ENCODE peak calls at places on chromosomes 6 and 20, in four cellular contexts. R, Y, T and A are unnamed samples.

GRCh38 chr6:11328613-11329247 is 96.3 kb upstream of the NEDD9 start:
- DNase-seq in T (no peak), R (no peak), Y (no peak), A (no peak)

GRCh38 chr6:34201455-34202098 is 35.1 kb upstream of the HMGA1 start:
- DNase-seq in T (no peak), Y (no peak), R (no peak), A (no peak)

GRCh38 chr6:157867155-157867559 is 44.1 kb downstream of the SNX9 start:
- DNase-seq in T (no peak), Y (no peak), R (no peak), A (no peak)

GRCh38 chr20:26208296-26209091 is 511.8 kb upstream of the ZNF337 start:
- DNase-seq in Y (peak), T (peak), R (no peak), A (no peak)

GRCh38 chr6:14467591-14467990 is 350.0 kb downstream of the CD83 start:
- DNase-seq in R (no peak), T (no peak), Y (no peak), A (no peak)

GRCh38 chr6:150149146-150149545 is 6.3 kb downstream of the PPP1R14C start:
- DNase-seq in R (no peak), T (no peak), Y (no peak), A (no peak)

GRCh38 chr6:36911946-36912555 is 26.3 kb downstream of the C6orf89 start:
- DNase-seq in R (no peak), T (no peak), Y (no peak), A (no peak)

GRCh38 chr20:13455713-13456112 is 183.0 kb downstream of the TASP1 start:
- DNase-seq in Y (no peak), R (no peak), T (no peak), A (no peak)

GRCh38 chr6:33609444-33610034 is 11.6 kb upstream of the ITPR3 start:
- DNase-seq in R (no peak), T (no peak), Y (no peak), A (no peak)

GRCh38 chr6:152271681-152272464 is 365.3 kb downstream of the SYNE1 start:
- DNase-seq in R (no peak), Y (no peak), T (no peak), A (no peak)

GRCh38 chr6:116011520-116011919 is 49.2 kb downstream of the FRK start:
- DNase-seq in Y (no peak), T (no peak), R (peak), A (peak)

GRCh38 chr6:130933712-130934200 is 106.5 kb downstream of the SMLR1 start:
- DNase-seq in R (no peak), Y (no peak), T (no peak), A (peak)

GRCh38 chr6:54011277-54011648 is 100.0 kb upstream of the MLIP start:
- DNase-seq in R (no peak), Y (no peak), T (no peak), A (no peak)

GRCh38 chr6:139567095-139567494 is 192.6 kb upstream of the CITED2 start:
- DNase-seq in R (no peak), T (no peak), Y (no peak), A (no peak)

GRCh38 chr6:145209312-145209711 is 526.0 kb downstream of the EPM2A start:
- DNase-seq in T (no peak), R (no peak), Y (no peak), A (no peak)

GRCh38 chr6:44976677-44977405 is 351.3 kb upstream of the RUNX2 start:
- DNase-seq in T (no peak), R (no peak), Y (no peak), A (no peak)

GRCh38 chr6:2862712-2863174 is 21.1 kb upstream of the SERPINB1 start:
- DNase-seq in Y (peak), R (no peak), T (no peak), A (no peak)

GRCh38 chr6:73672290-73672689 is 18.5 kb upstream of the SLC17A5 start:
- DNase-seq in Y (no peak), T (no peak), R (no peak), A (no peak)

GRCh38 chr20:59084041-59084841 is 41.7 kb upstream of the PRELID3B start:
- DNase-seq in Y (no peak), R (no peak), T (no peak), A (no peak)

GRCh38 chr20:47620808-47621805 is 119.4 kb downstream of the NCOA3 start:
- DNase-seq in T (no peak), Y (peak), R (peak), A (peak)

GRCh38 chr6:31450736-31451135 is 47.2 kb upstream of the MICB start:
- DNase-seq in R (no peak), T (no peak), Y (no peak), A (no peak)
- TF ChIP-seq CTCF in R (no peak), T (no peak), Y (no peak), A (no peak)

DNA sequence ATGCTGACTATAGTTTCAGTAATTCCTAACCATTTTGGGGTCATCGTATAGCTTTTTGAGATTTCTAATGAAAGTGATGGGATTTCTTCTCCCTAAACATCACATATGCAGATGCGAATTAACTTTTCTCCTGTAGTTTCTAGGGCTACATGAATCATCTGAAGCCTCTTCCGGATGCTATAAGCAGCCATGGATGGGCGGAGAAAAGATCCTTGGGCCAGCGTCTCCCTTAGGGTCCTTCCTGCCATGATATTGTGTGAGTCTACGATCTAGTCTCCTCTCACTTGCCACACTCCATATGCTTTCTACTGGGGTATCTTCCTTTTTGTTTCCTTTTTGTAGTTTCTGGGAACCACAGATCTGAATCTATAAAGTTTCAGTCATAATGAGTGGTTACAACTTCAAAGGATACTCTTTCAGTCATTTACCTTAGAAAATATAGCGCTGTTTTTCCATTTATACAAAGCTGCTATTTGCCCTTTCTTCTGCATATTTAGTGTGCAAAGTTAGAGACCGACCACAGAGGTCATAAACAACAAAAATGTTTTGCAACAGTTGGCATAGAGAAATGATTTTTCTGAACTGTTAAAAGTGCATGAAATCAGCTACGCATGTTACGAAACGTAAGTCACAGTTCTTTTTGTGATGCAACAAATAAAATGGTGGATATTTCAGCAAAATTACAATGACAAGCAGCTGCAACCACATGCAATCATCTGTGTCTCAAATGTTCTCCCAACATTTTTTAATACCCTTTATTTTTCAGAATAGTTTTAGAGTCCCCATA is 396.2 kb upstream of the SLC35B3 start:
- DNase-seq in R (no peak), Y (no peak), T (no peak), A (no peak)
- TF ChIP-seq CTCF in R (no peak), Y (no peak), T (no peak), A (no peak)

GRCh38 chr6:90611543-90611864 is 24.6 kb upstream of the MAP3K7 start:
- DNase-seq in R (no peak), T (no peak), Y (no peak), A (no peak)
- TF ChIP-seq CTCF in R (no peak), T (no peak), Y (no peak), A (no peak)

DNA sequence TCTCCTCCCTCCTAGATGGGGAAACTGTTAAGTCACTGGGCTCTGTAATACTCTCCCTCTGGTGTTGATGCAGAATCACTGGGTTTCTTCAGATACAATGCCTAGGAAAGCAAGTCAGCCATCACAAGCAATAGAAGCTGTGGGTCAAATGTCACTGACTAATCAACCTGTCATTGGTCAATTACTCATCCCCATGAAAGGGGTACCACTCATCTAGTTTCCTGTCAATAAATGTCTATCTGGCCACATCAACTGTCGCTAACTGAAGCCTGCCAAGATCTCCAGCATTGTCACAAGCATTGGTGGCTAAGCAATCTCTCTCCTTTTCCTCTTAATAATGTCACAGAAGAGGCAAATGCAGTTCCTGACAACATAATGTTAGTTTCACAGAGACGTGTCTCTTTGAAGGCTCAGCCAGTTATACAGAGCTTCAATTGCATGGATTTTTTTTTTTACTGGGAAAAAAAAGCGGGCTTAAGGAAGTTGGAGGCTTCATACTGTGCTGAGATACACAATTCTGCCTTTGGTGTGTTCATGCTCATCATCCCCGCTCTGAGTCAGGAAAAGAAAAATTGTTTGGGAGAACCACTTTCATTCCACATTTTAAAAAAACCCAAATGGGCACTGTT is 355.9 kb downstream of the BTBD9 start:
- DNase-seq in R (peak), Y (no peak), T (no peak), A (no peak)
- TF ChIP-seq CTCF in R (no peak), Y (no peak), T (no peak), A (no peak)

DNA sequence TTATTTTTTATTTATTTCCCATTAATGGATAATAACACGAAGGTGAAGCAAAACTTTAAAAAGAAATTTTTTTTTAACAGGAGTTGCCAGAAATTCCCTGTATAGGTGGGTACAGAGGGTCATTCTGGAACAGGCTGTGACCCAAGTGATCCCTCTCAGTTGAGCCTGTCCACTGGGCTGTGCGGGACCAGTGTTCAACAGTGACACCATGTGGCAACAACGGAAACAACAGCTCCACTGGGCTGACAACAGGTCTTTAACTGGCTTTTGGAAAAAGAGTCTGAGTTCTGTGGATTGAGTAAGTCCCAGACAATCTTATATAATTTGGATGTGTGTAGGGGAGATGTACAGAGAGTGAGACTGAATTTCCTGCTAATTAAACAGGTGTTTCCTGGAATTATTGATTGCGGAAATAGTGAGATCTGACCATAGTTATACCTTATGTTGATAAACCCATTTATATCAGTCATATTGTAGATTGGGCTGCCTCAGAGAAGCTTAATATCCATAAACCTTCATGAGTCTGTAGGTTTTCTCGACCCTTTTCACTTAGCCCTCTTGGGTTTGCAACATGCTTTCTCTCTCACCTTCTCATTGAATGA is 17.6 kb downstream of the KIAA1755 start:
- DNase-seq in Y (no peak), T (no peak), R (peak), A (peak)
- TF ChIP-seq CTCF in Y (peak), T (peak), R (peak), A (peak)

DNA sequence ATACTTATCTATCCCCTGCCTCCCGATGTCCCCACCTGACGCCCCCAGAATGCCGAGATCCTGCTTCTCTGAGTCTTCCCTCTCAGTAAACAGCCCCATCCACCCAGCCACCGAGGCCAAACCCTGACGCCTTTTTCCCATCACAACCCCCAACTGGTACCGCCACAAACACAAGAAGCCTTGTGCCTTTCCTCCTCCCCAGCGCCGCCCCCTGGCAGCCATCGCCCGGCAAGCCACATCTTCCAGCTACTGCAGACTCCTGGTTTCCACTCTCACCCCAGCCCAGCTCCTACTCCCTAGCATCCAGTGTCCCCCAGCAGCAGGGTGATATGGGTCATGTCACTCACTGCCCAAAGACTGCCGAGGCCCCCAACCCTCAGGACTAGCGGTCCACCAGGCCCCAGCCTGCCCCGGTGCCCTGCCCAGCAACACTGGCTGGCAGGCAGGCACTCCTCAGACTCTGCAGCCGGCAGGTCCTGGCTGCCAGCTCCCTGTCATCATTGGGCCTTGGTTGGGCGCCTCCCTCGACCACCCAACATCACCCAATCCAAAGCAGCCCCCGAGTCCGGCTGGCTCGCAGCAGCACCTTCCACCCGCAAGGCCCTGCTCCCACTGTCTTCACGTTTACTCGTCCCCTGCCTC is 11.2 kb downstream of the TCFL5 start:
- DNase-seq in T (no peak), R (no peak), Y (no peak), A (no peak)
- TF ChIP-seq CTCF in T (no peak), R (no peak), Y (no peak), A (no peak)

GRCh38 chr20:1764136-1765033 is 106.8 kb upstream of the SIRPG start:
- DNase-seq in R (peak), Y (peak), T (peak), A (peak)
- TF ChIP-seq CTCF in R (peak), Y (peak), T (peak), A (peak)

DNA sequence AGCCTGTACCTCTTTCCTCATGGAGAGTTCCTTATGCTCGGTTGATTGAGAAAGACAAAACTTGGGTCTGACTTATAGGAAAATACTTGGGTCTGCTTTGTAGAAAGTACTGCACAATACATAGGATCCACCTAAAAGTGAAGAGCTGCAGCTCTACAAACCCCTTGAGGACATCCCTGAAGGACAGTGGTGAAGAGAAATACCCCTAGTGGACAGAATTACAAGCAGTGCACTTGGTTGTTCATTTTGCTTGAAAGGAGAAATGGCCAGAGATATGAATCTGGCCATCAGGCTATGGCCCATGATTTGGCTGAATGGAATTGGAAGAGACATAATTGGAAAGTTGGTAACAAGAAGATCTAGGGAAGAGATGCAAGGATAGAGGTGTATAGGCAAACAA is 8.3 kb downstream of the CD24 start:
- DNase-seq in R (no peak), T (no peak), Y (no peak), A (no peak)
- TF ChIP-seq CTCF in R (peak), T (no peak), Y (no peak), A (no peak)